ENCODE peak calls at places on chromosomes 6 and 20, in four cellular contexts. L is WTC11, C is bronchial epithelial cell, D is tibial nerve. F is an unnamed sample.
A peak's percentile ranks its signal among the peaks of the same experiment; 100 is the strongest.

GRCh38 chr6:40789143-40789764 is 202.1 kb upstream of the LRFN2 start:
- DNase-seq in L (no peak), C (no peak), D (no peak), F (no peak)

GRCh38 chr6:81265106-81265505 is 487.4 kb downstream of the TENT5A start:
- DNase-seq in L (no peak), C (no peak), D (no peak), F (peak; percentile 35)

GRCh38 chr6:105642708-105643107 is 239.8 kb upstream of the PREP start:
- DNase-seq in L (no peak), C (peak; percentile 98), D (no peak), F (peak; percentile 7)

GRCh38 chr6:143747347-143747842 is 69.6 kb downstream of the PHACTR2 start:
- DNase-seq in L (no peak), C (no peak), D (no peak), F (no peak)

GRCh38 chr6:159981591-159982245 is 12.8 kb downstream of the IGF2R start:
- DNase-seq in L (no peak), C (no peak), D (no peak), F (peak; percentile 84)

GRCh38 chr6:141610741-141611140 is 522.0 kb upstream of the GJE1 start:
- DNase-seq in L (peak; percentile 12), C (peak; percentile 55), D (no peak), F (peak; percentile 14)

GRCh38 chr6:160293844-160294243 is 35.2 kb upstream of the SLC22A2 start:
- DNase-seq in L (no peak), C (peak; percentile 22), D (peak; percentile 28), F (no peak)

GRCh38 chr20:4573564-4574355 is 147.9 kb upstream of the PRND start:
- DNase-seq in L (no peak), C (peak; percentile 90), D (no peak), F (peak; percentile 98)

GRCh38 chr6:161736796-161737292 is 463.0 kb upstream of the AGPAT4 start:
- DNase-seq in L (no peak), C (no peak), D (no peak), F (no peak)

GRCh38 chr6:163438940-163439335 is 24.4 kb downstream of the QKI start:
- DNase-seq in L (no peak), C (no peak), D (peak; percentile 44), F (no peak)

GRCh38 chr6:13485923-13486557 is 1.4 kb downstream of the GFOD1 start:
- DNase-seq in L (peak; percentile 32), C (peak; percentile 38), D (no peak), F (peak; percentile 38)

GRCh38 chr6:74068945-74069570 is 373.1 kb downstream of the CD109 start:
- DNase-seq in L (no peak), C (no peak), D (no peak), F (peak; percentile 38)

GRCh38 chr20:36334281-36335075 is 28.3 kb downstream of the DLGAP4 start:
- DNase-seq in L (no peak), C (no peak), D (no peak), F (no peak)

GRCh38 chr6:102137859-102138258 is 744.4 kb downstream of the GRIK2 start:
- DNase-seq in L (no peak), C (no peak), D (no peak), F (peak; percentile 0)

GRCh38 chr6:90790696-90791095 is 203.8 kb upstream of the MAP3K7 start:
- DNase-seq in L (no peak), C (peak; percentile 85), D (no peak), F (peak; percentile 54)

GRCh38 chr6:135257641-135258405 is 76.7 kb downstream of the MYB start:
- DNase-seq in L (no peak), C (no peak), D (no peak), F (no peak)

GRCh38 chr20:31595380-31595653 is 9.8 kb upstream of the ID1 start:
- DNase-seq in L (no peak), C (no peak), D (no peak), F (no peak)

GRCh38 chr20:48784273-48784641 is 43.5 kb downstream of the PREX1 start:
- DNase-seq in L (no peak), C (no peak), D (no peak), F (peak; percentile 40)

GRCh38 chr6:133549252-133549925 is 308.2 kb downstream of the EYA4 start:
- DNase-seq in L (no peak), C (no peak), D (no peak), F (no peak)

GRCh38 chr6:50986319-50986718 is 167.6 kb downstream of the TFAP2B start:
- DNase-seq in L (no peak), C (peak; percentile 50), D (no peak), F (no peak)

GRCh38 chr6:161128680-161129196 is 137.2 kb downstream of the MAP3K4 start:
- DNase-seq in L (no peak), C (peak; percentile 67), D (no peak), F (peak; percentile 80)

GRCh38 chr6:23174781-23175361 is 605.5 kb downstream of the HDGFL1 start:
- DNase-seq in L (no peak), C (peak; percentile 97), D (no peak), F (peak; percentile 96)

GRCh38 chr6:152952866-152953509 is 29.9 kb downstream of the FBXO5 start:
- DNase-seq in L (no peak), C (peak; percentile 55), D (no peak), F (peak; percentile 55)

GRCh38 chr6:16322666-16323312 is 84.4 kb downstream of the GMPR start:
- DNase-seq in L (no peak), C (peak; percentile 96), D (no peak), F (peak; percentile 92)

GRCh38 chr6:156839591-156840001 is 62.4 kb downstream of the ARID1B start:
- DNase-seq in L (no peak), C (no peak), D (no peak), F (peak; percentile 48)

GRCh38 chr6:125157280-125157679 is 3.7 kb downstream of the TPD52L1 start:
- DNase-seq in L (no peak), C (no peak), D (no peak), F (no peak)

GRCh38 chr6:11785449-11785951 is 6.9 kb upstream of the ADTRP start:
- DNase-seq in L (no peak), C (peak; percentile 82), D (no peak), F (no peak)

GRCh38 chr6:166597711-166598440 is 11.4 kb upstream of the RAMACL start:
- DNase-seq in L (no peak), C (no peak), D (no peak), F (no peak)

GRCh38 chr6:139927236-139927635 is 552.8 kb upstream of the CITED2 start:
- DNase-seq in L (no peak), C (peak; percentile 3), D (no peak), F (peak; percentile 94)

GRCh38 chr6:69584913-69585729 is 211.7 kb downstream of the LMBRD1 start:
- DNase-seq in L (no peak), C (no peak), D (no peak), F (no peak)

GRCh38 chr6:129183681-129184216 is 300.8 kb downstream of the LAMA2 start:
- DNase-seq in L (no peak), C (peak; percentile 94), D (no peak), F (peak; percentile 52)

GRCh38 chr20:45111285-45111684 is 3.7 kb downstream of the WFDC5 start:
- DNase-seq in L (no peak), C (no peak), D (no peak), F (no peak)

GRCh38 chr20:37377346-37378081 is 31.6 kb downstream of the SRC start:
- DNase-seq in L (no peak), C (no peak), D (no peak), F (no peak)

GRCh38 chr6:73452107-73452461 is at the start of gene CGAS:
- DNase-seq in L (peak; percentile 68), C (peak; percentile 31), D (peak; percentile 51), F (peak; percentile 49)

GRCh38 chr20:62876441-62876825 is 14.8 kb upstream of the TCFL5 start:
- DNase-seq in L (no peak), C (peak; percentile 29), D (no peak), F (no peak)

GRCh38 chr20:62876826-62877728 is 15.5 kb upstream of the TCFL5 start:
- DNase-seq in L (peak; percentile 51), C (no peak), D (peak; percentile 62), F (no peak)

GRCh38 chr20:62874745-62875344 is 13.2 kb upstream of the TCFL5 start:
- DNase-seq in L (no peak), C (no peak), D (no peak), F (no peak)

GRCh38 chr20:62873280-62873679 is 11.7 kb upstream of the TCFL5 start:
- DNase-seq in L (no peak), C (no peak), D (no peak), F (no peak)

GRCh38 chr20:62875419-62876355 is 14.1 kb upstream of the TCFL5 start:
- DNase-seq in L (peak; percentile 83), C (peak; percentile 42), D (peak; percentile 53), F (peak; percentile 56)
- TF ChIP-seq CTCF in L (no peak), C (peak; percentile 30), D (peak; percentile 25), F (peak; percentile 36)

GRCh38 chr20:7362601-7363000 is 577.7 kb downstream of the HAO1 start:
- DNase-seq in L (no peak), C (no peak), D (no peak), F (no peak)

GRCh38 chr20:7355056-7355455 is 585.2 kb downstream of the HAO1 start:
- DNase-seq in L (no peak), C (peak; percentile 42), D (no peak), F (no peak)

GRCh38 chr20:7361321-7361720 is 578.9 kb downstream of the HAO1 start:
- DNase-seq in L (no peak), C (no peak), D (no peak), F (no peak)

GRCh38 chr20:7359739-7360138 is 580.5 kb downstream of the HAO1 start:
- DNase-seq in L (no peak), C (no peak), D (no peak), F (no peak)

GRCh38 chr20:7358670-7359069 is 581.6 kb downstream of the HAO1 start:
- DNase-seq in L (peak; percentile 23), C (no peak), D (no peak), F (no peak)
- TF ChIP-seq CTCF in L (peak; percentile 23), C (no peak), D (no peak), F (peak; percentile 14)

DNA sequence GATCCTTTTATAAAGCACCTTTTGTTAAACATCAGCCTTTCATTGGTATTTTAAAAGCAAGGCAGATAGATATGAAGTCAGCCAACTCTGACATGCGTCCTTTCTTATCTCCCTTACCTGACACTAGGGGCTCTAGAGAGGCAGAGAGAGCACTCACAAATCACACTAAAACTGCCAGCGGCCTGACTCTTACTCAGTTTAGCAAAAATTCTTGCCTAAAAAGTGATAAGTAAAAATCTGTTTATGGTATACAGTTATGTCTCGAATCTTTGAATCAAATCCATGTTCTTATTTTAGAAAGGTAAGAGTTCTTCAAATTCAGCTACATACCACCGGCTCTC is 10.4 kb upstream of the TDRD6 start:
- DNase-seq in L (no peak), C (no peak), D (no peak), F (no peak)
- TF ChIP-seq CTCF in L (no peak), C (peak; percentile 35), D (no peak), F (peak; percentile 44)

DNA sequence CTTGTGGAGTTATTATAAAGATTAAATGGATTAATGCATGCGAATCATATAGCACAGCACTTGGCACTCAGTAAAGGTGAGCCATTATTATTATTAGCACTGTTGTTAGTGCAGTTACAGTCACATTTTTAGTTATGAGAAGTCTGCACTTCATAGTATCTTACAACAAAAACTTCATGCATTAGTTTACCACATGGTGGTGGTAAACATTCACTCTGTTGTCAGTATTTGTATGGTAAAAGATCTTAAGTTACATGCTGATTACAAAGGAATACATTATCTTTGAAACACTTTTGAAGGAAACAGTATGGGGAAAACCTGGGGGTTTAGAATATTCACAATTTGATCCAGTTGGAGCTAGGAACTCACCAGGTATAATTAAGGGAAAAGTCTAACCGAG is 20.8 kb downstream of the TMEM14A start:
- DNase-seq in L (no peak), C (peak; percentile 25), D (no peak), F (no peak)
- TF ChIP-seq CTCF in L (no peak), C (peak; percentile 15), D (no peak), F (no peak)

GRCh38 chr6:34015576-34015975 is 130.3 kb downstream of the GRM4 start:
- DNase-seq in L (peak; percentile 46), C (no peak), D (no peak), F (no peak)
- TF ChIP-seq CTCF in L (no peak), C (no peak), D (no peak), F (no peak)